ENCODE peak calls at places on chromosome 9, in four cellular contexts. D, V, R and P are unnamed samples.

GRCh38 chr9:89738137-89738932 is 133.5 kb downstream of the GADD45G start:
- DNase-seq in D (no peak), V (no peak), R (no peak), P (no peak)

GRCh38 chr9:125674981-125675973 is 31.7 kb downstream of the MAPKAP1 start:
- DNase-seq in D (peak; percentile 87), V (peak; percentile 55), R (no peak), P (peak; percentile 72)

GRCh38 chr9:133581553-133582343 is 27.4 kb downstream of the FAM163B start:
- DNase-seq in D (peak; percentile 75), V (no peak), R (no peak), P (no peak)

GRCh38 chr9:95771556-95772280 is 103.8 kb upstream of the ERCC6L2 start:
- DNase-seq in D (peak; percentile 39), V (no peak), R (peak; percentile 25), P (peak; percentile 51)

GRCh38 chr9:106864533-106865143 is 1.7 kb downstream of the ZNF462 start:
- DNase-seq in D (peak; percentile 43), V (no peak), R (no peak), P (peak; percentile 52)

GRCh38 chr9:127854169-127854833 is at the start of gene ENG:
- DNase-seq in D (peak; percentile 59), V (no peak), R (peak; percentile 83), P (peak; percentile 48)

GRCh38 chr9:131334568-131335105 is 45.1 kb downstream of the PLPP7 start:
- DNase-seq in D (peak; percentile 38), V (peak; percentile 16), R (peak; percentile 76), P (peak; percentile 63)

GRCh38 chr9:691825-692363 is 149.6 kb upstream of the DMRT1 start:
- DNase-seq in D (no peak), V (no peak), R (no peak), P (no peak)

GRCh38 chr9:27765931-27766835 is 192.9 kb upstream of the C9orf72 start:
- DNase-seq in D (no peak), V (no peak), R (no peak), P (no peak)

GRCh38 chr9:88460583-88461332 is 72.5 kb downstream of the SPIN1 start:
- DNase-seq in D (no peak), V (no peak), R (no peak), P (peak; percentile 31)

GRCh38 chr9:120928720-120929389 is 2.3 kb upstream of the TRAF1 start:
- DNase-seq in D (no peak), V (no peak), R (peak; percentile 80), P (no peak)

GRCh38 chr9:93096131-93096802 is at the start of gene CARD19:
- DNase-seq in D (peak; percentile 12), V (no peak), R (no peak), P (no peak)

GRCh38 chr9:112377087-112377486 is 2.8 kb upstream of the HSDL2 start:
- DNase-seq in D (no peak), V (no peak), R (no peak), P (no peak)

GRCh38 chr9:27701664-27702063 is 128.4 kb upstream of the C9orf72 start:
- DNase-seq in D (no peak), V (no peak), R (peak; percentile 13), P (no peak)

GRCh38 chr9:131385296-131385695 is 8.6 kb upstream of the PRRC2B start:
- DNase-seq in D (no peak), V (no peak), R (no peak), P (no peak)

GRCh38 chr9:127838375-127839078 is 15.9 kb downstream of the ENG start:
- DNase-seq in D (peak; percentile 93), V (peak; percentile 65), R (peak; percentile 90), P (peak; percentile 98)

GRCh38 chr9:103804077-103804735 is 289.9 kb upstream of the SMC2 start:
- DNase-seq in D (no peak), V (no peak), R (no peak), P (peak; percentile 25)

GRCh38 chr9:34547960-34548603 is 25.3 kb upstream of the ENHO start:
- DNase-seq in D (peak; percentile 51), V (peak; percentile 10), R (peak; percentile 80), P (peak; percentile 47)

GRCh38 chr9:34592895-34593601 is 3.5 kb upstream of the CNTFR start:
- DNase-seq in D (no peak), V (no peak), R (peak; percentile 87), P (no peak)

GRCh38 chr9:34072410-34072809 is 23.7 kb upstream of the UBAP2 start:
- DNase-seq in D (no peak), V (no peak), R (no peak), P (no peak)

GRCh38 chr9:115630126-115630840 is 512.3 kb upstream of the TNC start:
- DNase-seq in D (no peak), V (no peak), R (no peak), P (no peak)

GRCh38 chr9:115635680-115636383 is 517.8 kb upstream of the PAPPA start:
- DNase-seq in D (no peak), V (no peak), R (no peak), P (no peak)

GRCh38 chr9:115636596-115636995 is 517.0 kb upstream of the PAPPA start:
- DNase-seq in D (no peak), V (no peak), R (no peak), P (no peak)

GRCh38 chr9:115637661-115638060 is 515.9 kb upstream of the PAPPA start:
- DNase-seq in D (no peak), V (no peak), R (no peak), P (no peak)

GRCh38 chr9:115633099-115633498 is 515.1 kb upstream of the TNC start:
- DNase-seq in D (peak; percentile 33), V (no peak), R (no peak), P (peak; percentile 74)
- H3K4me3 ChIP-seq in D (no peak overlapping the region), V (no peak overlapping the region), R (no peak overlapping the region), P (no peak overlapping the region)

GRCh38 chr9:71691036-71691435 is 77.3 kb downstream of the CEMIP2 start:
- DNase-seq in D (no peak), V (no peak), R (no peak), P (no peak)

GRCh38 chr9:71694332-71694731 is 74.0 kb downstream of the CEMIP2 start:
- DNase-seq in D (no peak), V (no peak), R (no peak), P (no peak)

GRCh38 chr9:71692337-71692736 is 76.0 kb downstream of the CEMIP2 start:
- DNase-seq in D (peak; percentile 58), V (no peak), R (no peak), P (peak; percentile 69)

GRCh38 chr9:71693607-71694006 is 74.7 kb downstream of the CEMIP2 start:
- DNase-seq in D (no peak), V (no peak), R (no peak), P (no peak)

GRCh38 chr9:71690058-71690691 is 78.1 kb downstream of the CEMIP2 start:
- DNase-seq in D (peak; percentile 53), V (no peak), R (no peak), P (peak; percentile 70)
- TF ChIP-seq CTCF in D (no peak), V (no peak), R (no peak), P (no peak)

GRCh38 chr9:91116711-91117110 is 245.0 kb downstream of the AUH start:
- DNase-seq in D (no peak), V (no peak), R (no peak), P (no peak)

GRCh38 chr9:91119679-91120078 is 242.0 kb downstream of the AUH start:
- DNase-seq in D (peak; percentile 90), V (peak; percentile 47), R (no peak), P (peak; percentile 77)

GRCh38 chr9:91117474-91117891 is 244.2 kb downstream of the AUH start:
- DNase-seq in D (no peak), V (no peak), R (no peak), P (no peak)

GRCh38 chr9:91119147-91119546 is 242.6 kb downstream of the AUH start:
- DNase-seq in D (peak; percentile 77), V (no peak), R (no peak), P (peak; percentile 67)

DNA sequence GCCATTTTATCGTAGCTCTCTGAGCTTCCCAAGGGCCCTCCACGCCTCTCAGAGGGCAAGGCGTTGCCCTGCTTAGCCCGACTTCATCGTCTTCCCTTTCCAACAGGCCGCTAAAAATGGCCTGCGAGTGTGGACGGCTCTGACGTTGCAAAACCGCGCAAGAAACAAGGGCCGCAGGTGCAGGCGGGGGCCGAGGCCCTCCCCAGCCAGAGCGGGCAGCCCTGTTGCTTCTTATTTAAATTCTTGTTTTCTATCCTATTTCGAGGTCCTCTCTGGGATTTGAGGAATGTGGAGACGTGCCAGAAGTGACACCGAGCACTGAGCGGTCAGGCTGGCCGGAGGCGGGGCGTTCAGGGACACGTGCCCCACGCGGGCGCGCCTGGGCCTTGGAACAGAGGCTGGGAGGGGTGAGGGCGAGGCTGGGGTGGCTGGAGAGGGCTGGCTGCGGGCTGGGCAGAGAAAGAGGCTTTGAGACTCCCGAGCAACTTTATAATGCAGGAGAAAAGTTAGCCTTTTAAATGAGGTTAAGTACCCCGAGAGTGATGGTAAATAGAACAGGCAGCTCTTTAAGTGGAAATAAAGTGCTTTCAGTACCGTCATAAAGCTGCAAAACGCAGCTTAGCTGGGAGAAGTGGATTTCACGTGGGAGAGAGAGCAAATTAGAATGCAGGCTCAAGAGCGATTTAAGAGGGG is 243.6 kb downstream of the AUH start:
- DNase-seq in D (peak; percentile 82), V (no peak), R (peak; percentile 89), P (peak; percentile 88)
- H3K4me3 ChIP-seq in D (no peak overlapping the region), V (peak overlapping the region; percentile 15), R (peak overlapping the region; percentile 62), P (peak overlapping the region; percentile 6)

DNA sequence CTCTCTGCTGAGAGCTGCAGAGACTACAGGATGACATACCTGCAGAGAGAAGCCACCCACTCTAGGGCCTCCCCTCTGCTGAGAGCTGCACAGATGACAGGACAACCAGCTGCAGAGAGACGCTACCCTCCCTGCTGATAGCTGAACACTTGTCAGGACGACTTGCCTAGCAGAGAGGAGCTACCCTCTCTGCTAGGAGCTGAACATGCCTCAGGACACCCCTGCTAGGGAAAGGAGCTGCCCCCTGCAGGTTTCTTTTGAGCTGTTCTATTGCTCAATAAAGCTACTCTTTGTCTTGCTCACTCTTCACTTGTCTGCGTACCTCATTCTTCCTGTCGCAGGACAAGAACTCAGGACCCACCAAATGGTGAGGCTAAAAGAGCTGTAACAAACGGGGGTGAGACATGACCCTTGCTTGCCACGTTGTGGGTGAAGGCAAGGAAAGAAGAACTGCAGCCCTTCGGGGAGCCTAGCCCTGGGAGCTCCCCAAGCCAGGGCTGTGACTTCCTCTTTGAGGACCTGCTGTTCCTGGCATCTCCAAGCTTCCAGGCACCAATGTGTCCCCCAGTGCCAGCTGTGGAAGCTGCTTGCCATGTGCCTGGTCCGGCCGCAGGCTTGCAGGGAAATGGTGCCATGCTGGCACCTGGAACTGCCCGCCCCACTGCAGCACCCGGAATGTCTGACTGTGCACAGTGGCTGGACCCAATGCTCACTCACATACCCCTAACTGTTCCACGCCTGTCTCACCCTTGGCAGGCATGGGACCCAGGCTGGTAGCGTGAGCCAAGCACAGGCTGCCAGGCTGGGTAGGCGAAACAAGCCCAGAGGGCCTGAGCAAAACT is 5.1 kb upstream of the TESK1 start:
- DNase-seq in D (no peak), V (no peak), R (peak; percentile 37), P (no peak)
- TF ChIP-seq CTCF in D (no peak), V (peak; percentile 16), R (peak; percentile 11), P (peak; percentile 17)

DNA sequence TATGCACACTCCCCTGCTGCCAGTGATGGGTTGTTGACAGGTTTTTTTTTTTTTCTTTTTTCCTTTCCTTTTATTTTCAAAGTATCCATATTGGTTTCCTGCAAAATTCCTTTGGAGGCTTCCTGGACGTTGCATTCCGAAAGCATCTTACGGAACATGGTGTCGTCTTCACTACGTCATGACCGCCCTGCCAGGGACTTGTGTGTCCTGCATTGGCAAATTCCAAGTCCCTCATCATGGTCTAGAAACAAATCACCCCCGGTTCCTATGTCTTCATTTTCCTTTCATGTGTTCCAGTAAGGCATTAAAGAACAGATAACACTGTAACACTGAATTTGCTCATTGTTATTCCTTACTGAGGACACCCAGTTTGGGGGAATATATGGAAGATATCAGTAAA is 35.0 kb upstream of the ADAMTSL1 start:
- DNase-seq in D (no peak), V (no peak), R (no peak), P (no peak)
- H3K4me3 ChIP-seq in D (peak overlapping the region; percentile 12), V (peak overlapping the region; percentile 52), R (peak overlapping the region; percentile 60), P (peak overlapping the region; percentile 40)